ENCODE peak calls at places on chromosomes 7 and 10, in six cellular contexts. O is IMR-90, W is A549, M is GM12878, A is K562, C is HepG2. Y is an unnamed sample.
A peak's percentile ranks its signal among the peaks of the same experiment; 100 is the strongest.

GRCh38 chr10:132806126-132807061 is 20.4 kb upstream of the NKX6-2 start:
- DNase-seq in O (no peak), W (no peak), M (no peak), A (no peak), C (no peak), Y (no peak)

GRCh38 chr7:128270799-128271411 is 29.8 kb downstream of the LEP start:
- DNase-seq in O (no peak), W (no peak), M (no peak), A (no peak), C (no peak), Y (no peak)

GRCh38 chr7:36567699-36568436 is 156.4 kb downstream of the AOAH start:
- DNase-seq in O (no peak), W (no peak), M (no peak), A (no peak), C (no peak), Y (no peak)

GRCh38 chr10:66215921-66216320 is 709.9 kb upstream of the LRRTM3 start:
- DNase-seq in O (no peak), W (no peak), M (no peak), A (no peak), C (no peak), Y (no peak)

GRCh38 chr10:118547282-118547681 is 48.2 kb downstream of the PRLHR start:
- DNase-seq in O (no peak), W (no peak), M (no peak), A (no peak), C (no peak), Y (no peak)

GRCh38 chr10:48470115-48470892 is 134.6 kb downstream of the ARHGAP22 start:
- DNase-seq in O (peak; percentile 12), W (no peak), M (no peak), A (peak; percentile 73), C (no peak), Y (no peak)

GRCh38 chr10:71796749-71797405 is 23.6 kb upstream of the VSIR start:
- DNase-seq in O (no peak), W (peak; percentile 38), M (no peak), A (peak; percentile 67), C (no peak), Y (no peak)

GRCh38 chr10:122407375-122408125 is 33.0 kb downstream of the PLEKHA1 start:
- DNase-seq in O (no peak), W (no peak), M (no peak), A (no peak), C (no peak), Y (no peak)

GRCh38 chr7:151696738-151697514 is 177.2 kb upstream of the RHEB start:
- DNase-seq in O (no peak), W (peak; percentile 65), M (no peak), A (no peak), C (peak; percentile 19), Y (no peak)

GRCh38 chr7:4208586-4208985 is 473.5 kb upstream of the FOXK1 start:
- DNase-seq in O (no peak), W (no peak), M (no peak), A (no peak), C (no peak), Y (no peak)

GRCh38 chr7:43467406-43467805 is 115.5 kb upstream of the STK17A start:
- DNase-seq in O (peak; percentile 55), W (no peak), M (no peak), A (no peak), C (no peak), Y (no peak)

GRCh38 chr10:5662708-5663579 is 3.5 kb downstream of the ASB13 start:
- DNase-seq in O (no peak), W (no peak), M (no peak), A (no peak), C (no peak), Y (no peak)

GRCh38 chr10:124602646-124603365 is 141.2 kb downstream of the LHPP start:
- DNase-seq in O (no peak), W (no peak), M (no peak), A (no peak), C (no peak), Y (no peak)

GRCh38 chr10:119653209-119653608 is 2.0 kb downstream of the BAG3 start:
- DNase-seq in O (peak; percentile 30), W (no peak), M (no peak), A (no peak), C (no peak), Y (no peak)

GRCh38 chr10:52410916-52411315 is 96.8 kb downstream of the DKK1 start:
- DNase-seq in O (no peak), W (no peak), M (no peak), A (no peak), C (no peak), Y (no peak)

GRCh38 chr7:102119213-102119651 is 167.4 kb upstream of the SH2B2 start:
- DNase-seq in O (peak; percentile 15), W (no peak), M (no peak), A (no peak), C (peak; percentile 13), Y (no peak)

DNA sequence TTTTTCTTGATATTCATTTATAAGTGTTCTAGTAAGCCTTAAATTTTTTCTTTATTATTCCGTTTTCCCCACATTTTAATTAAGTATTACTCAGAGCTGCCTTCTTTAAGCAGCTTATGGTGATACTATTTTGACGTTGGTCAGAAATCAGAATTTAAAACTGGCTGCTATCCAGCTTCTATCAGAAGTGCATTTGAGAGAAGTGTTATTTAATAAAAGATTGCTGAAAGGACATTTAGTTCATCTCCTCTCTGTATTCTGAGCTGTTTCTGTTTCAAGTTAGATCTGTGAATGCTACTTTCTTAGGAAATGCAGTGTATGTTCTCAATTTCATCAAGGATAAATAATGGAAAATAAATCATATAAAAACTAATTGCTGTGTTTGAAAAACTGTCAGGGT is 17.4 kb downstream of the KLHL7 start:
- DNase-seq in O (no peak), W (no peak), M (no peak), A (no peak), C (no peak), Y (no peak)
- TF ChIP-seq BHLHE40 in O (no peak), W (no peak), M (no peak), A (no peak), C (no peak), Y (no peak)

GRCh38 chr10:131088619-131089018 is 222.9 kb downstream of the TCERG1L start:
- DNase-seq in O (no peak), W (peak; percentile 16), M (no peak), A (peak; percentile 53), C (no peak), Y (peak; percentile 32)
- TF ChIP-seq BHLHE40 in O (no peak), W (no peak), M (no peak), A (no peak), C (no peak), Y (no peak)

GRCh38 chr7:2210551-2211258 is 22.0 kb downstream of the MAD1L1 start:
- DNase-seq in O (no peak), W (no peak), M (no peak), A (no peak), C (no peak), Y (no peak)
- TF ChIP-seq BHLHE40 in O (no peak), W (no peak), M (no peak), A (no peak), C (no peak), Y (no peak)

DNA sequence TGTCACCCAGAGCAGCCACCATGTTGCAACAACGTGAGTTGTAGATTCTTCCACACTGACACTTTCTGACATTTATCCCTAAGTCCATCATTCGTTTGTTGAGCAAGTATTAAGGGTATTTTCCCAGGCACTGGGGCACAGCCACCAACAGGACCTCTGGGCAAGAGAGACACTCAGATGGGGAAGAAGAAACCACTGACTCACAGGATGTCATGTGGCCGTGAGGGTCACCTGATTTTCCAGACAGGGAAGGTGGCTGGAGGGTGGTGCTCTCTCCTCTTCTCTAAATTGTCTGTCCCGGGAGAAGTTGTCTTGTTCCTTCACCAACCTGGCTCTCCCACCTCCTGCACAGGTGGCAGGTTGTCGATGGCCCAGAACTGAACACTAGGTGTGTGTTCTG is 51.7 kb upstream of the PPIF start:
- DNase-seq in O (no peak), W (no peak), M (no peak), A (no peak), C (no peak), Y (no peak)
- TF ChIP-seq BHLHE40 in O (no peak), W (no peak), M (peak; percentile 3), A (no peak), C (no peak), Y (no peak)

GRCh38 chr10:42785759-42786158 is 3.2 kb downstream of the BMS1 start:
- DNase-seq in O (no peak), W (no peak), M (no peak), A (no peak), C (no peak), Y (no peak)

GRCh38 chr10:42782446-42783180 is at the start of gene BMS1:
- DNase-seq in O (peak; percentile 94), W (peak; percentile 96), M (peak; percentile 77), A (peak; percentile 89), C (peak; percentile 90), Y (peak; percentile 82)

GRCh38 chr10:42780456-42780855 is 2.1 kb upstream of the BMS1 start:
- DNase-seq in O (no peak), W (no peak), M (no peak), A (no peak), C (no peak), Y (no peak)

GRCh38 chr10:42781893-42782445 is 626 bp upstream of the BMS1 start:
- DNase-seq in O (no peak), W (peak; percentile 31), M (no peak), A (no peak), C (no peak), Y (no peak)

GRCh38 chr10:42783181-42783549 is 570 bp downstream of the BMS1 start:
- DNase-seq in O (peak; percentile 74), W (peak; percentile 28), M (no peak), A (no peak), C (peak; percentile 16), Y (peak; percentile 12)
- TF ChIP-seq BHLHE40 in O (no peak), W (no peak), M (no peak), A (no peak), C (no peak), Y (no peak)

GRCh38 chr7:155234950-155235789 is 62.5 kb upstream of the INSIG1 start:
- DNase-seq in O (peak; percentile 26), W (peak; percentile 73), M (no peak), A (no peak), C (no peak), Y (no peak)
- TF ChIP-seq BHLHE40 in O (no peak), W (no peak), M (no peak), A (no peak), C (no peak), Y (no peak)

GRCh38 chr7:158729646-158730382 is 25.2 kb upstream of the NCAPG2 start:
- DNase-seq in O (no peak), W (no peak), M (no peak), A (no peak), C (no peak), Y (no peak)

GRCh38 chr7:158733220-158733519 is 28.6 kb upstream of the NCAPG2 start:
- DNase-seq in O (no peak), W (no peak), M (no peak), A (no peak), C (no peak), Y (no peak)

GRCh38 chr7:158732483-158733219 is 28.0 kb upstream of the NCAPG2 start:
- DNase-seq in O (no peak), W (no peak), M (no peak), A (peak; percentile 58), C (no peak), Y (no peak)

GRCh38 chr7:158730383-158731055 is 25.9 kb upstream of the NCAPG2 start:
- DNase-seq in O (peak; percentile 19), W (no peak), M (no peak), A (no peak), C (no peak), Y (no peak)

GRCh38 chr7:158731761-158732160 is 27.2 kb upstream of the NCAPG2 start:
- DNase-seq in O (no peak), W (no peak), M (no peak), A (no peak), C (no peak), Y (no peak)
- TF ChIP-seq BHLHE40 in O (no peak), W (no peak), M (no peak), A (no peak), C (no peak), Y (no peak)